ENCODE peak calls at places on chromosomes 11 and 22, in four cellular contexts. One of them, this sample, is unnamed.
A peak's percentile ranks its signal among the peaks of the same experiment; 100 is the strongest.

GRCh38 chr11:134098566-134099184 is 29.8 kb downstream of the JAM3 start:
- DNase-seq in iPS-NIHi11: peak; percentile 37
- DNase-seq in nephron progenitor cell: no peak
- DNase-seq in GM23248: no peak
- DNase-seq in this sample: no peak

GRCh38 chr22:20076627-20077172 is 3.3 kb upstream of the DGCR8 start:
- DNase-seq in GM23248: no peak
- DNase-seq in nephron progenitor cell: no peak
- DNase-seq in iPS-NIHi11: no peak
- DNase-seq in this sample: no peak

GRCh38 chr11:73047773-73048371 is 94.2 kb downstream of the FCHSD2 start:
- DNase-seq in iPS-NIHi11: no peak
- DNase-seq in GM23248: no peak
- DNase-seq in nephron progenitor cell: no peak
- DNase-seq in this sample: no peak

GRCh38 chr11:65859812-65860277 is 388 bp upstream of the MUS81 start:
- DNase-seq in nephron progenitor cell: no peak
- DNase-seq in GM23248: peak; percentile 57
- DNase-seq in iPS-NIHi11: no peak
- DNase-seq in this sample: no peak

GRCh38 chr11:31601635-31602282 is 92.2 kb downstream of the ELP4 start:
- DNase-seq in iPS-NIHi11: peak; percentile 10
- DNase-seq in GM23248: no peak
- DNase-seq in nephron progenitor cell: no peak
- DNase-seq in this sample: no peak

GRCh38 chr22:18987765-18988164 is 51.7 kb upstream of the PRODH start:
- DNase-seq in GM23248: peak; percentile 5
- DNase-seq in iPS-NIHi11: peak; percentile 83
- DNase-seq in nephron progenitor cell: peak; percentile 36
- DNase-seq in this sample: no peak

GRCh38 chr11:17779861-17780594 is 45.4 kb downstream of the KCNC1 start:
- DNase-seq in GM23248: no peak
- DNase-seq in nephron progenitor cell: no peak
- DNase-seq in iPS-NIHi11: no peak
- DNase-seq in this sample: no peak

GRCh38 chr11:113387605-113388211 is at the start of gene ANKK1:
- DNase-seq in iPS-NIHi11: peak; percentile 87
- DNase-seq in GM23248: no peak
- DNase-seq in nephron progenitor cell: peak; percentile 70
- DNase-seq in this sample: no peak

GRCh38 chr11:32713496-32713895 is 81.0 kb downstream of the CCDC73 start:
- DNase-seq in GM23248: peak; percentile 31
- DNase-seq in iPS-NIHi11: peak; percentile 16
- DNase-seq in nephron progenitor cell: no peak
- DNase-seq in this sample: no peak

GRCh38 chr22:43922123-43922522 is 1.5 kb upstream of the PNPLA3 start:
- DNase-seq in nephron progenitor cell: no peak
- DNase-seq in iPS-NIHi11: no peak
- DNase-seq in GM23248: no peak
- DNase-seq in this sample: no peak

GRCh38 chr22:19823638-19824196 is 31.0 kb downstream of the GNB1L start:
- DNase-seq in GM23248: no peak
- DNase-seq in nephron progenitor cell: no peak
- DNase-seq in iPS-NIHi11: peak; percentile 23
- DNase-seq in this sample: no peak

GRCh38 chr22:33579448-33580093 is 340.7 kb downstream of the LARGE1 start:
- DNase-seq in iPS-NIHi11: peak; percentile 75
- DNase-seq in nephron progenitor cell: peak; percentile 69
- DNase-seq in GM23248: peak; percentile 58
- DNase-seq in this sample: peak; percentile 2

GRCh38 chr11:34606326-34607120 is 14.4 kb upstream of the EHF start:
- DNase-seq in iPS-NIHi11: no peak
- DNase-seq in GM23248: no peak
- DNase-seq in nephron progenitor cell: no peak
- DNase-seq in this sample: no peak

GRCh38 chr11:34364102-34364501 is 6.3 kb upstream of the ABTB2 start:
- DNase-seq in iPS-NIHi11: no peak
- DNase-seq in nephron progenitor cell: no peak
- DNase-seq in GM23248: no peak
- DNase-seq in this sample: no peak

GRCh38 chr22:39723463-39723862 is 152.9 kb downstream of the CACNA1I start:
- DNase-seq in GM23248: no peak
- DNase-seq in nephron progenitor cell: no peak
- DNase-seq in iPS-NIHi11: no peak
- DNase-seq in this sample: no peak

GRCh38 chr11:115616941-115617340 is 112.7 kb upstream of the CADM1 start:
- DNase-seq in GM23248: peak; percentile 45
- DNase-seq in iPS-NIHi11: no peak
- DNase-seq in nephron progenitor cell: peak; percentile 52
- DNase-seq in this sample: peak; percentile 85

GRCh38 chr11:58900479-58901420 is 38.5 kb upstream of the GLYATL1 start:
- DNase-seq in nephron progenitor cell: peak; percentile 86
- DNase-seq in GM23248: peak; percentile 66
- DNase-seq in iPS-NIHi11: peak; percentile 72
- DNase-seq in this sample: peak; percentile 63